ENCODE peak calls at places on chromosome 3, in four cellular contexts. One of them, this sample, is unnamed.

GRCh38 chr3:7710284-7710683 is 791.3 kb upstream of the LMCD1 start:
- DNase-seq in activated CD4-positive, alpha-beta T cell treated with anti-CD3 and anti-CD28 coated beads for 24 hours: no peak
- DNase-seq in Jurkat, Clone E6-1: no peak
- DNase-seq in nephron progenitor cell: no peak
- DNase-seq in this sample: no peak

GRCh38 chr3:81516042-81516441 is 245.4 kb downstream of the GBE1 start:
- DNase-seq in activated CD4-positive, alpha-beta T cell treated with anti-CD3 and anti-CD28 coated beads for 24 hours: no peak
- DNase-seq in Jurkat, Clone E6-1: no peak
- DNase-seq in nephron progenitor cell: no peak
- DNase-seq in this sample: no peak

GRCh38 chr3:115658337-115659181 is 35.2 kb downstream of the GAP43 start:
- DNase-seq in activated CD4-positive, alpha-beta T cell treated with anti-CD3 and anti-CD28 coated beads for 24 hours: peak; percentile 62
- DNase-seq in Jurkat, Clone E6-1: no peak
- DNase-seq in nephron progenitor cell: peak; percentile 81
- DNase-seq in this sample: peak; percentile 83

GRCh38 chr3:175007316-175007715 is 148.2 kb downstream of the NAALADL2 start:
- DNase-seq in activated CD4-positive, alpha-beta T cell treated with anti-CD3 and anti-CD28 coated beads for 24 hours: no peak
- DNase-seq in Jurkat, Clone E6-1: no peak
- DNase-seq in nephron progenitor cell: no peak
- DNase-seq in this sample: no peak

GRCh38 chr3:9099711-9100110 is 136.4 kb upstream of the RAD18 start:
- DNase-seq in activated CD4-positive, alpha-beta T cell treated with anti-CD3 and anti-CD28 coated beads for 24 hours: no peak
- DNase-seq in Jurkat, Clone E6-1: no peak
- DNase-seq in nephron progenitor cell: no peak
- DNase-seq in this sample: no peak

GRCh38 chr3:171711461-171711860 is 98.8 kb downstream of the PLD1 start:
- DNase-seq in activated CD4-positive, alpha-beta T cell treated with anti-CD3 and anti-CD28 coated beads for 24 hours: no peak
- DNase-seq in Jurkat, Clone E6-1: no peak
- DNase-seq in nephron progenitor cell: no peak
- DNase-seq in this sample: no peak

GRCh38 chr3:136862611-136862951 is 573 bp downstream of the NCK1 start:
- DNase-seq in activated CD4-positive, alpha-beta T cell treated with anti-CD3 and anti-CD28 coated beads for 24 hours: peak; percentile 7
- DNase-seq in Jurkat, Clone E6-1: no peak
- DNase-seq in nephron progenitor cell: no peak
- DNase-seq in this sample: no peak

GRCh38 chr3:87132801-87133200 is 94.3 kb upstream of the CHMP2B start:
- DNase-seq in activated CD4-positive, alpha-beta T cell treated with anti-CD3 and anti-CD28 coated beads for 24 hours: no peak
- DNase-seq in Jurkat, Clone E6-1: no peak
- DNase-seq in nephron progenitor cell: no peak
- DNase-seq in this sample: no peak